ENCODE peak calls at places on chromosomes 7 and 10, in nine cellular contexts. T, S, U, L, C, H, Z, I and W are unnamed samples.

GRCh38 chr10:45514283-45515270 is 140.6 kb downstream of the ALOX5 start:
- DNase-seq in S (no peak), T (no peak), C (no peak), U (peak; percentile 74), L (peak; percentile 20), I (no peak), Z (peak; percentile 29), H (peak; percentile 47), W (no peak)

GRCh38 chr10:71460615-71461014 is 63.9 kb downstream of the CDH23 start:
- DNase-seq in H (no peak), S (no peak), I (no peak), Z (no peak), U (no peak), T (no peak), L (no peak), C (no peak), W (no peak)

GRCh38 chr10:63363951-63364350 is 101.8 kb downstream of the JMJD1C start:
- DNase-seq in H (no peak), S (no peak), I (no peak), U (no peak), Z (no peak), C (no peak), L (no peak), T (peak; percentile 60), W (no peak)

GRCh38 chr10:93568105-93568390 is 1.6 kb downstream of the FFAR4 start:
- DNase-seq in I (no peak), C (no peak), H (no peak), Z (no peak), L (no peak), S (no peak), U (no peak), T (no peak), W (no peak)

GRCh38 chr7:24729365-24730017 is 27.8 kb downstream of the GSDME start:
- DNase-seq in C (no peak), T (no peak), Z (no peak), I (no peak), L (no peak), U (no peak), S (no peak), H (no peak), W (no peak)

GRCh38 chr10:123009105-123009805 is 449 bp downstream of the ACADSB start:
- DNase-seq in S (peak; percentile 33), Z (no peak), H (no peak), I (no peak), C (peak; percentile 4), T (peak; percentile 48), L (peak; percentile 29), U (no peak), W (no peak)

GRCh38 chr7:39811161-39811614 is 138.9 kb upstream of the CDK13 start:
- DNase-seq in H (peak; percentile 95), C (no peak), T (no peak), L (peak; percentile 25), I (peak; percentile 55), U (peak; percentile 49), S (peak; percentile 45), Z (peak; percentile 13), W (no peak)

GRCh38 chr10:11881477-11882417 is 58.6 kb downstream of the PROSER2 start:
- DNase-seq in T (no peak), I (peak; percentile 91), Z (peak; percentile 46), C (no peak), S (no peak), H (peak; percentile 32), L (peak; percentile 85), U (peak; percentile 85), W (no peak)

GRCh38 chr7:75596727-75597614 is 104.9 kb downstream of the SPDYE5 start:
- DNase-seq in H (no peak), C (no peak), T (no peak), I (peak; percentile 90), L (peak; percentile 90), U (no peak), S (no peak), Z (peak; percentile 20), W (peak; percentile 13)

GRCh38 chr10:116247701-116248100 is 25.3 kb downstream of the GFRA1 start:
- DNase-seq in L (peak; percentile 12), H (no peak), T (no peak), S (no peak), U (no peak), C (no peak), Z (peak; percentile 3), I (peak; percentile 8), W (no peak)